ENCODE peak calls at places on chromosomes 2 and 18, in nine cellular contexts. M, C, B, K, X, P, G, D and T are unnamed samples.

GRCh38 chr2:47735912-47736311 is 47.0 kb upstream of the MSH6 start:
- DNase-seq in X (no peak), P (no peak), C (no peak), G (no peak), D (no peak), K (no peak), B (no peak), M (no peak), T (no peak)

GRCh38 chr2:63842149-63843061 is 709 bp downstream of the UGP2 start:
- DNase-seq in X (peak), K (peak), C (peak), B (no peak), P (peak), M (no peak), G (no peak), D (no peak), T (no peak)

GRCh38 chr2:63049291-63050185 is 1.1 kb upstream of the OTX1 start:
- DNase-seq in B (no peak), X (peak), P (no peak), M (no peak), G (no peak), K (peak), C (peak), D (no peak), T (no peak)

GRCh38 chr18:41043876-41044275 is 911.2 kb upstream of the PIK3C3 start:
- DNase-seq in K (no peak), X (no peak), C (no peak), P (no peak), G (no peak), B (no peak), M (no peak), D (no peak), T (no peak)

GRCh38 chr2:160703648-160704585 is 210.3 kb upstream of the RBMS1 start:
- DNase-seq in X (no peak), M (no peak), G (no peak), K (peak), C (no peak), P (peak), D (no peak), B (no peak), T (peak)

GRCh38 chr2:187169108-187169713 is 278.8 kb downstream of the CALCRL start:
- DNase-seq in G (no peak), K (no peak), C (no peak), P (no peak), M (no peak), D (no peak), X (no peak), B (no peak), T (no peak)

GRCh38 chr2:30217644-30218361 is 13.5 kb upstream of the LBH start:
- DNase-seq in M (no peak), D (no peak), C (no peak), B (no peak), K (no peak), P (peak), G (no peak), X (no peak), T (no peak)

GRCh38 chr2:133574186-133574585 is 5.9 kb upstream of the NCKAP5 start:
- DNase-seq in B (no peak), G (no peak), P (no peak), D (no peak), X (no peak), C (no peak), K (no peak), M (no peak), T (no peak)

GRCh38 chr18:13137939-13138821 is 80.4 kb upstream of the LDLRAD4 start:
- DNase-seq in P (peak), K (peak), B (no peak), D (peak), M (peak), G (peak), C (peak), X (no peak), T (peak)

GRCh38 chr2:108552566-108552965 is 18.3 kb downstream of the LIMS1 start:
- DNase-seq in G (no peak), K (no peak), C (no peak), M (no peak), X (no peak), D (no peak), B (no peak), P (no peak), T (no peak)

GRCh38 chr2:233349005-233349998 is 5.0 kb upstream of the DGKD start:
- DNase-seq in M (no peak), B (peak), P (peak), G (no peak), K (no peak), X (no peak), C (peak), D (no peak), T (no peak)

GRCh38 chr2:160652236-160652635 is 158.6 kb upstream of the RBMS1 start:
- DNase-seq in D (peak), G (peak), X (no peak), P (no peak), K (peak), M (peak), B (no peak), C (peak), T (peak)

GRCh38 chr18:54888933-54889332 is 60.7 kb downstream of the RAB27B start:
- DNase-seq in K (no peak), X (peak), B (no peak), C (no peak), M (no peak), D (no peak), P (no peak), G (no peak), T (no peak)

GRCh38 chr2:187679454-187679853 is 125.2 kb upstream of the TFPI start:
- DNase-seq in M (no peak), D (no peak), P (no peak), G (no peak), X (no peak), C (no peak), K (no peak), B (no peak), T (no peak)

GRCh38 chr18:35050004-35050623 is 8.9 kb downstream of the MAPRE2 start:
- DNase-seq in K (no peak), G (no peak), P (no peak), X (no peak), C (no peak), B (no peak), D (no peak), M (no peak), T (no peak)

GRCh38 chr2:201127570-201127969 is 11.6 kb downstream of the CFLAR start:
- DNase-seq in K (peak), X (peak), M (no peak), C (no peak), P (no peak), G (no peak), B (peak), D (no peak), T (no peak)

GRCh38 chr2:68544811-68545210 is 77.4 kb downstream of the APLF start:
- DNase-seq in D (no peak), M (no peak), G (no peak), K (no peak), B (no peak), C (no peak), X (no peak), P (no peak), T (no peak)

GRCh38 chr2:188142636-188143035 is 149.0 kb upstream of the GULP1 start:
- DNase-seq in G (no peak), C (no peak), P (no peak), B (no peak), X (peak), M (no peak), K (no peak), D (no peak), T (no peak)

GRCh38 chr2:30162821-30163220 is 16.0 kb downstream of the YPEL5 start:
- DNase-seq in D (no peak), K (no peak), X (no peak), M (no peak), G (no peak), C (no peak), P (no peak), B (no peak), T (no peak)

GRCh38 chr2:35495182-35495581 is 860.4 kb upstream of the CRIM1 start:
- DNase-seq in K (no peak), D (no peak), C (no peak), X (no peak), P (no peak), M (no peak), B (no peak), G (no peak), T (no peak)

GRCh38 chr18:31679133-31679731 is 5.1 kb downstream of the B4GALT6 start:
- DNase-seq in X (peak), M (no peak), C (no peak), D (no peak), B (no peak), P (no peak), G (no peak), K (no peak), T (no peak)

GRCh38 chr2:203683932-203684556 is 22.4 kb upstream of the CD28 start:
- DNase-seq in B (no peak), C (no peak), K (peak), G (no peak), M (no peak), P (peak), D (no peak), X (peak), T (no peak)

GRCh38 chr2:20524412-20525040 is 77.7 kb downstream of the RHOB start:
- DNase-seq in B (peak), K (no peak), X (no peak), D (no peak), C (peak), P (no peak), G (no peak), M (no peak), T (no peak)

GRCh38 chr2:1227289-1227900 is 185.9 kb upstream of the TPO start:
- DNase-seq in X (peak), D (no peak), C (no peak), K (no peak), M (no peak), P (no peak), G (no peak), B (no peak), T (no peak)

GRCh38 chr18:78687736-78688135 is 291.9 kb upstream of the SALL3 start:
- DNase-seq in M (no peak), X (no peak), P (no peak), K (no peak), G (no peak), B (no peak), C (no peak), D (no peak), T (no peak)

GRCh38 chr2:236012155-236012554 is 156.0 kb downstream of the GBX2 start:
- DNase-seq in M (no peak), P (no peak), D (no peak), B (no peak), K (no peak), C (no peak), X (no peak), G (no peak), T (no peak)

GRCh38 chr2:14358774-14359173 is 273.7 kb upstream of the LRATD1 start:
- DNase-seq in X (no peak), M (no peak), K (no peak), G (no peak), C (no peak), D (no peak), B (no peak), P (no peak), T (no peak)

GRCh38 chr2:237818066-237818473 is 19.5 kb downstream of the RBM44 start:
- DNase-seq in G (no peak), M (no peak), K (no peak), X (peak), B (no peak), C (no peak), P (no peak), D (no peak), T (no peak)

GRCh38 chr2:134493797-134494196 is 225.0 kb downstream of the TMEM163 start:
- DNase-seq in P (no peak), X (no peak), B (no peak), M (no peak), K (no peak), D (no peak), C (no peak), G (no peak), T (no peak)

GRCh38 chr2:20438334-20439192 is 8.3 kb upstream of the RHOB start:
- DNase-seq in D (no peak), G (no peak), B (no peak), K (no peak), X (peak), M (no peak), P (peak), C (no peak), T (no peak)

GRCh38 chr2:15563227-15564100 is 2.3 kb upstream of the NBAS start:
- DNase-seq in X (no peak), K (no peak), P (no peak), C (no peak), G (no peak), D (no peak), B (no peak), M (no peak), T (no peak)